ENCODE peak calls at places on chromosome 21, in four cellular contexts. N is IMR-90, E is neuronal stem cell, P is mesenchymal stem cell. O is an unnamed sample. For H3K4me1, the result is how much of the 10 kb centered on the place peaks cover.

GRCh38 chr21:17427831-17428483 is 84.9 kb upstream of the CXADR start:
- DNase-seq in N (no peak), P (no peak), E (no peak), O (no peak)

GRCh38 chr21:31405638-31406037 is 61.6 kb upstream of the TIAM1 start:
- DNase-seq in E (no peak), P (no peak), N (no peak), O (no peak)

GRCh38 chr21:28516011-28516410 is 476.7 kb downstream of the LTN1 start:
- DNase-seq in N (no peak), E (no peak), P (no peak), O (peak)

GRCh38 chr21:21612446-21612845 is 614.2 kb downstream of the NCAM2 start:
- DNase-seq in N (peak), P (peak), E (peak), O (peak)

GRCh38 chr21:31457675-31458074 is 113.6 kb upstream of the TIAM1 start:
- DNase-seq in N (no peak), E (no peak), P (no peak), O (no peak)

GRCh38 chr21:29499734-29500343 is 201.1 kb downstream of the BACH1 start:
- DNase-seq in N (no peak), P (peak), E (no peak), O (peak)

GRCh38 chr21:28235169-28235892 is 757.3 kb downstream of the LTN1 start:
- DNase-seq in E (no peak), P (no peak), N (no peak), O (no peak)

GRCh38 chr21:38990424-38990794 is 184.7 kb downstream of the ETS2 start:
- DNase-seq in E (no peak), N (no peak), P (no peak), O (peak)

GRCh38 chr21:32584472-32584871 is 851 bp downstream of the TCP10L start:
- DNase-seq in E (no peak), P (no peak), N (no peak), O (no peak)

GRCh38 chr21:40567511-40567910 is 279.4 kb downstream of the DSCAM start:
- DNase-seq in E (no peak), P (no peak), N (no peak), O (peak)

GRCh38 chr21:24899138-24899537 is 708.1 kb downstream of the MRPL39 start:
- DNase-seq in N (no peak), E (no peak), P (no peak), O (no peak)

GRCh38 chr21:33266784-33267135 is 593 bp downstream of the IL10RB start:
- DNase-seq in E (no peak), N (no peak), P (no peak), O (peak)

GRCh38 chr21:28871388-28872015 is 121.2 kb downstream of the LTN1 start:
- DNase-seq in P (no peak), E (no peak), N (peak), O (no peak)

GRCh38 chr21:30620522-30620921 is at the start of gene KRTAP20-4:
- DNase-seq in N (no peak), E (no peak), P (no peak), O (no peak)

GRCh38 chr21:17780539-17780938 is 38.6 kb downstream of the C21orf91 start:
- DNase-seq in P (no peak), N (no peak), E (no peak), O (no peak)

GRCh38 chr21:25385912-25386474 is 221.3 kb downstream of the MRPL39 start:
- DNase-seq in P (peak), N (peak), E (peak), O (peak)

DNA sequence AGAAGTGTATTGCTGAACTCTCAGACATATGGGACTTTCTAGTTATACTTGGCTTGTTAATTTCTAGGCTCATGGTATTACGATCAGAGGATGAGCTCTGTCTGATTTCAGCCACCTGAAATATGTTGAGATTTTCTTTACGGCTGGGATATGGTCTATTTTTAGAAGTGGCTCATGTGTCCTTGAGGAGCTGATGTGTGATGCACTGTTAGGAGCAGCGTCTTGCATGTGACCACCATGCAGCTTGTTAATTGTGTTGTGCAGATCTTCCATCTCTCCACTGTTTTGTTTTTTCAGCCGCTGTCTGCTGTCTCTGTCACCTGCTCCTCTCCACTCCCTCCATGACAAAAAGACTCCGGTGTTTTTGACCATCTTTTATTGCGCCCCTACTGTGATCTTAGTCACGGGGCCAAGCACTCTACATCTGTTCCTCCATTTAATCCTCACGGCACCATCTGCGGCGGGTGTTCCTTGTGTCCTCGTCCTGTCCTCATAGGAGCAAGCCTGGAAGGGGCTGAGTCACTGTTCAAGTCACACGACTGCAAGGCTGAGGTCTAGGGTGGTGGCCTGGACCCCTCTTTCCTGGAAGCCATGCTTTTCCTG is 51.8 kb downstream of the ADARB1 start:
- DNase-seq in N (no peak), P (no peak), E (no peak), O (no peak)
- H3K4me3 ChIP-seq in N (no peak), P (no peak), E (no peak), O (no peak)

GRCh38 chr21:44957901-44958451 is 18.1 kb downstream of the SLX9 start:
- DNase-seq in N (no peak), P (no peak), E (no peak), O (no peak)

GRCh38 chr21:44955803-44956175 is 16.0 kb downstream of the SLX9 start:
- DNase-seq in N (no peak), P (no peak), E (no peak), O (no peak)

GRCh38 chr21:44956356-44957046 is 16.7 kb downstream of the SLX9 start:
- DNase-seq in N (no peak), P (no peak), E (no peak), O (no peak)

GRCh38 chr21:44958471-44959191 is 18.8 kb downstream of the SLX9 start:
- DNase-seq in E (peak), P (peak), N (peak), O (peak)

GRCh38 chr21:44957047-44957831 is 17.4 kb downstream of the SLX9 start:
- DNase-seq in N (no peak), P (no peak), E (no peak), O (no peak)
- H3K9ac ChIP-seq in N (no peak), P (no peak), E (peak), O (no peak)

DNA sequence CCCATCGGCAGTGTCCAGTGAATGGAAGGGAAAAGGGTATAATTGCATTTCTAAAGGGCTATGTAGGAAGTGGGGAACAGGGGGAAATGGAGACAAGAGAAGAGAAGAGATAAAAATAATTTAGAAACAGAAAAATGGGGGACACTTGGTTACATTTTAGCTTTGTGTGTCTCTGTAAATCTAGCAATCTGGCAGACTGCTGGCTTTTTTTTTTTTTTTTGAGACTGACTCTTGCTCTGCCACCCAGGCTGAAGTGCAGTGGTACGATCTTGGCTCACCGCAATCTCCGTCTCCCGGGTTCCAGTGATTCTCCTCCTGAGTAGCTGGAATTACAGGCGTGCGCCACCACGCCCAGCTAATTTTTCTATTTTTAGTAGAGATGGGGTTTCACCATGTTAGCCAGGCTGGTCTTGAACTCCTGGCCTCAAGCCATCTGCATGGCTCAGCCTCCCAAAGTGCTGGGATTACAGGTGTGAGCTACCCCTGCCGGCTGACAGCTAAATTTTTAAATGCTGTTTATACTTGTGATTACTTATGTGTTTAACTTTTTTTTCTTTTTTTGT is 53.4 kb downstream of the AGPAT3 start:
- DNase-seq in P (no peak), E (no peak), N (no peak), O (no peak)
- H3K4me1 ChIP-seq in P (under half), E (under half), N (under half), O (under half)

GRCh38 chr21:34511787-34512451 is at the start of gene KCNE1:
- DNase-seq in E (no peak), P (no peak), N (no peak), O (peak)
- H3K4me3 ChIP-seq in E (no peak), P (no peak), N (no peak), O (no peak)

DNA sequence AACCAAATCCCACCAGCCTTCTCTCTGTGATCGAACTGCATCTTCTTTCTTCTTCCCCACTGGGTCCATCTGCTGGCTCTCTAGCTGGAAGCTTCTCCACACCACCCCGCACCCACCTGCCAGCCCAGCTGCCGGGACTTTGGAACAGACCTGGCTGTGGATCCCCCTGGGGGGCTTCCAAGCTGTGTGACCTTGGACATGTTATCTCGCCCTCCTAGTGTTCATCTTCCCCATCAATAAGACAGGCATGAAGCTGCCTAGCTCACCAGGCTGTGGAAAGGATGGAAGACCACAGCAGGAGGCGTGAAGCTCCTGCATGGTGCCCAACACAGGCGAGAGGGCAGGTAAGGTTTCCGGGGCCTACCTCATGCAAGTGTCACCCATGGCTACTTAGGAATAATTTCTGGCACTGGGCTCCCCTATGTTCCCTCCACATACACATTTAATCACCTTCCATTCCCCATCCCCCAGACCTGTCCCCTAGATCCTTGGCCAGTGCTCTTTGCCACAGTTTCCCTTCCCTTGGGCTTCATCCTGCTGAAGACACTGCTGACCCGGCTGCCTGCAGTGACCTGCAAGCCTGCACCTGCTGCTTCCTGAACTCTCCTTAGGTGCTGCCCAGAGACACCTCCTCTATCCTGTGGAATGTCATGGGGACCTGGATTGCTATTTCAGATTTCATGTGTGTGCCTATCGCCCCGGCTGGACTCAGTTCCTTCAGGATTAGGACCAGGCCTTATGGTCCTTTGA is 13.2 kb upstream of the C2CD2 start:
- DNase-seq in P (no peak), N (no peak), E (no peak), O (no peak)
- H3K9ac ChIP-seq in P (no peak), N (no peak), E (no peak), O (no peak)

GRCh38 chr21:37414292-37415253 is 48.0 kb downstream of the DYRK1A start:
- DNase-seq in E (no peak), N (no peak), P (no peak), O (no peak)

GRCh38 chr21:37416914-37417313 is 50.3 kb downstream of the DYRK1A start:
- DNase-seq in P (no peak), N (no peak), E (no peak), O (no peak)

GRCh38 chr21:37413553-37414291 is 47.1 kb downstream of the DYRK1A start:
- DNase-seq in E (no peak), P (no peak), N (no peak), O (no peak)

GRCh38 chr21:37412603-37413360 is 46.2 kb downstream of the DYRK1A start:
- DNase-seq in N (peak), E (no peak), P (peak), O (peak)

GRCh38 chr21:37415938-37416337 is 49.4 kb downstream of the DYRK1A start:
- DNase-seq in N (no peak), P (no peak), E (no peak), O (no peak)
- H3K4me1 ChIP-seq in N (under half), P (under half), E (under half), O (under half)

GRCh38 chr21:42055425-42055824 is 15.7 kb upstream of the UMODL1 start:
- DNase-seq in P (no peak), N (no peak), E (no peak), O (no peak)
- H3K4me3 ChIP-seq in P (no peak), N (no peak), E (no peak), O (no peak)

GRCh38 chr21:45756029-45756428 is 112.5 kb downstream of the PCBP3 start:
- DNase-seq in P (no peak), E (no peak), N (no peak), O (no peak)
- H3K9ac ChIP-seq in P (no peak), E (no peak), N (no peak), O (no peak)

DNA sequence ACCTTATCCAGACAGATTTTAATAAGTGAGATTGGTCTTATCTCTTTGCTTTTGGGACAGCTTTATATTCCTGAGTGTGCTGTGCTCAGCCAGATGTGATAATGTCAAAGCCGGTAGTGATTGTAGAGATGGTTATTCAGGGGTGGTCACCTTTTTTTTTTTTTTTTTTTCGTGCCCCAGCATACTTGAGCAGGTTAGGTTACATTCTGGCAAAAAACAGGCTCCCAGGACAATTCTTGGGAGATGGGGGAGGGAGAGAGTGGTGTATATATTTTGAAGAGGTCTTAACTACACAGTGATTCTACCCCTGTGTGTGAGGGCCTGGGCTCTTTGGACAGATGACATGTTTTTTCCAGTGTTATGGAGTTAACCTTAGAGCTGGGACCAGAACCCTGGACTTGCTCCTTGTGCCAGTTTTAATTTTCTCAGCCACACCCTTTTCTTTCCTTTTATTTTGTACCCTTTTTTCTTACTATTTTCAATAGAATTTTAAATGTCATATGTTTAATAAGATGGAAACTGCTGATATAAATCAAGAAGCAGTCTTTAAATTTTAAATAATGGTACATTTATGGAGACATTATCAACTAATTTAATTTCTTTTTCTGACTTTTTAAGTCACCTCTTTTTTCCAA is 88.4 kb downstream of the DYRK1A start:
- DNase-seq in N (no peak), E (no peak), P (no peak), O (no peak)
- H3K4me1 ChIP-seq in N (under half), E (under half), P (under half), O (half or more)

GRCh38 chr21:43716376-43717165 is 2.4 kb upstream of the PDXK start:
- DNase-seq in N (peak), P (peak), E (no peak), O (peak)
- H3K4me3 ChIP-seq in N (no peak), P (no peak), E (no peak), O (no peak)